ENCODE peak calls at places on chromosomes 12 and 14, in eight cellular contexts. S is breast epithelium, Y is Peyer's patch, H is uterus, L is HCT116, N is IMR-90, X is body of pancreas, V is tibial nerve. Q is an unnamed sample. For H3K27me3, the result is how much of the 10 kb centered on the place peaks cover.

GRCh38 chr12:128474916-128475315 is 207.9 kb downstream of the TMEM132C start:
- DNase-seq in S (no peak), Y (no peak), H (no peak), L (no peak), N (no peak), X (no peak), V (no peak), Q (no peak)

GRCh38 chr12:39431002-39431796 is 11.7 kb downstream of the KIF21A start:
- DNase-seq in S (no peak), Y (no peak), H (no peak), L (no peak), N (no peak), X (no peak), V (no peak), Q (no peak)

GRCh38 chr12:40853221-40853620 is 161.0 kb downstream of the CNTN1 start:
- DNase-seq in S (no peak), Y (no peak), H (no peak), L (no peak), N (no peak), X (no peak), V (no peak), Q (no peak)

GRCh38 chr14:72128629-72129028 is 196.4 kb downstream of the RGS6 start:
- DNase-seq in S (no peak), Y (no peak), H (no peak), L (no peak), N (no peak), X (no peak), V (no peak), Q (no peak)

GRCh38 chr14:105491366-105492006 is 440 bp downstream of the TEDC1 start:
- DNase-seq in S (peak), Y (peak), H (peak), L (peak), N (peak), X (peak), V (no peak), Q (peak)

GRCh38 chr12:95083938-95084337 is 10.5 kb upstream of the NR2C1 start:
- DNase-seq in S (no peak), Y (no peak), H (peak), L (no peak), N (peak), X (no peak), V (no peak), Q (no peak)

GRCh38 chr14:43621282-43621681 is 885.8 kb downstream of the FSCB start:
- DNase-seq in S (no peak), Y (no peak), H (no peak), L (no peak), N (no peak), X (no peak), V (no peak), Q (no peak)

GRCh38 chr12:123113038-123113437 is 37.9 kb downstream of the PITPNM2 start:
- DNase-seq in S (no peak), Y (no peak), H (no peak), L (no peak), N (no peak), X (no peak), V (no peak), Q (no peak)

GRCh38 chr14:72514660-72515025 is 379.3 kb downstream of the DPF3 start:
- DNase-seq in S (no peak), Y (no peak), H (no peak), L (no peak), N (no peak), X (no peak), V (no peak), Q (no peak)

GRCh38 chr14:59707778-59708635 is 131.4 kb upstream of the CCDC175 start:
- DNase-seq in S (no peak), Y (no peak), H (no peak), L (no peak), N (no peak), X (no peak), V (no peak), Q (peak)

GRCh38 chr14:71592361-71592760 is 339.9 kb upstream of the RGS6 start:
- DNase-seq in S (no peak), Y (no peak), H (no peak), L (no peak), N (no peak), X (no peak), V (no peak), Q (no peak)

GRCh38 chr12:75854681-75855309 is 176.8 kb downstream of the PHLDA1 start:
- DNase-seq in S (no peak), Y (no peak), H (no peak), L (no peak), N (peak), X (no peak), V (no peak), Q (no peak)

GRCh38 chr12:116592731-116593130 is 33.5 kb downstream of the MAP1LC3B2 start:
- DNase-seq in S (no peak), Y (no peak), H (no peak), L (no peak), N (no peak), X (no peak), V (no peak), Q (no peak)

GRCh38 chr12:66695130-66695529 is 16.3 kb upstream of the GRIP1 start:
- DNase-seq in S (no peak), Y (no peak), H (no peak), L (no peak), N (no peak), X (peak), V (no peak), Q (no peak)

GRCh38 chr14:58587271-58587670 is 50.5 kb upstream of the DACT1 start:
- DNase-seq in S (no peak), Y (no peak), H (no peak), L (no peak), N (peak), X (no peak), V (no peak), Q (no peak)

GRCh38 chr12:57410534-57410933 is 20.3 kb downstream of the R3HDM2 start:
- DNase-seq in S (no peak), Y (no peak), H (no peak), L (no peak), N (no peak), X (no peak), V (no peak), Q (no peak)

GRCh38 chr12:57419495-57419894 is 11.3 kb downstream of the R3HDM2 start:
- DNase-seq in S (no peak), Y (no peak), H (no peak), L (no peak), N (no peak), X (no peak), V (no peak), Q (no peak)

GRCh38 chr12:57418255-57418654 is 12.6 kb downstream of the R3HDM2 start:
- DNase-seq in S (no peak), Y (no peak), H (no peak), L (no peak), N (no peak), X (peak), V (no peak), Q (peak)

GRCh38 chr12:57420482-57420881 is 10.4 kb downstream of the R3HDM2 start:
- DNase-seq in S (no peak), Y (no peak), H (no peak), L (no peak), N (no peak), X (no peak), V (no peak), Q (no peak)

GRCh38 chr12:57416039-57416996 is 14.5 kb downstream of the R3HDM2 start:
- DNase-seq in S (no peak), Y (no peak), H (no peak), L (peak), N (peak), X (no peak), V (no peak), Q (no peak)
- TF ChIP-seq POLR2A in S (no peak), Y (no peak), H (no peak), L (no peak), N (no peak), X (no peak), V (no peak), Q (no peak)

GRCh38 chr14:98758440-98758839 is 513.6 kb downstream of the BCL11B start:
- DNase-seq in S (no peak), Y (no peak), H (no peak), L (no peak), N (no peak), X (no peak), V (no peak), Q (no peak)
- H3K27me3 ChIP-seq in S (under half), Y (under half), H (under half), L (under half), N (under half), X (under half), V (under half), Q (under half)

GRCh38 chr12:96516472-96517417 is 27.4 kb downstream of the CFAP54 start:
- DNase-seq in S (peak), Y (peak), H (peak), L (peak), N (peak), X (peak), V (peak), Q (peak)
- H3K4me3 ChIP-seq in S (no peak), Y (no peak), H (no peak), L (no peak), N (no peak), X (no peak), V (no peak), Q (no peak)

GRCh38 chr14:100285021-100285912 is 21.0 kb downstream of the SLC25A29 start:
- DNase-seq in S (no peak), Y (peak), H (peak), L (no peak), N (peak), X (peak), V (no peak), Q (peak)
- TF ChIP-seq POLR2A in S (no peak), Y (peak), H (peak), L (peak), N (no peak), X (peak), V (no peak), Q (peak)

GRCh38 chr12:4148418-4149056 is 125.0 kb upstream of the CCND2 start:
- DNase-seq in S (no peak), Y (peak), H (no peak), L (no peak), N (no peak), X (no peak), V (no peak), Q (no peak)

GRCh38 chr12:4153343-4153892 is 120.1 kb upstream of the CCND2 start:
- DNase-seq in S (no peak), Y (peak), H (no peak), L (no peak), N (no peak), X (no peak), V (no peak), Q (no peak)

GRCh38 chr12:4154672-4155225 is 118.8 kb upstream of the CCND2 start:
- DNase-seq in S (no peak), Y (no peak), H (no peak), L (no peak), N (no peak), X (no peak), V (no peak), Q (no peak)

GRCh38 chr12:4152145-4152795 is 121.3 kb upstream of the CCND2 start:
- DNase-seq in S (no peak), Y (peak), H (no peak), L (no peak), N (no peak), X (no peak), V (no peak), Q (no peak)

GRCh38 chr12:4151362-4152121 is 122.0 kb upstream of the CCND2 start:
- DNase-seq in S (no peak), Y (peak), H (no peak), L (no peak), N (no peak), X (no peak), V (no peak), Q (no peak)
- H3K27me3 ChIP-seq in S (under half), Y (under half), H (under half), L (under half), N (under half), X (under half), V (under half), Q (under half)

GRCh38 chr12:989051-989450 is 2.0 kb upstream of the ERC1 start:
- DNase-seq in S (no peak), Y (no peak), H (no peak), L (no peak), N (no peak), X (no peak), V (no peak), Q (no peak)
- H3K4me3 ChIP-seq in S (no peak), Y (peak), H (no peak), L (no peak), N (no peak), X (no peak), V (no peak), Q (no peak)

Q was measured in right lobe of liver.